ENCODE peak calls at places on chromosome 6, in ten cellular contexts. One of them, this sample, is unnamed.

GRCh38 chr6:154555075-154555677 is 44.7 kb upstream of the CNKSR3 start:
- DNase-seq in AG09309: no peak
- DNase-seq in K562: no peak
- DNase-seq in neural progenitor cell: no peak
- DNase-seq in sigmoid colon: no peak
- DNase-seq in colonic mucosa: peak
- DNase-seq in heart right ventricle: no peak
- DNase-seq in body of pancreas: peak
- DNase-seq in right lobe of liver: no peak
- DNase-seq in pancreas: peak
- DNase-seq in this sample: no peak

GRCh38 chr6:71491844-71492243 is 203.2 kb downstream of the OGFRL1 start:
- DNase-seq in AG09309: no peak
- DNase-seq in K562: no peak
- DNase-seq in neural progenitor cell: no peak
- DNase-seq in sigmoid colon: no peak
- DNase-seq in colonic mucosa: no peak
- DNase-seq in heart right ventricle: no peak
- DNase-seq in body of pancreas: no peak
- DNase-seq in right lobe of liver: no peak
- DNase-seq in pancreas: no peak
- DNase-seq in this sample: no peak

GRCh38 chr6:43246301-43247114 is 3.2 kb downstream of the TTBK1 start:
- DNase-seq in AG09309: no peak
- DNase-seq in K562: peak
- DNase-seq in neural progenitor cell: peak
- DNase-seq in sigmoid colon: peak
- DNase-seq in colonic mucosa: peak
- DNase-seq in heart right ventricle: peak
- DNase-seq in body of pancreas: peak
- DNase-seq in right lobe of liver: no peak
- DNase-seq in pancreas: peak
- DNase-seq in this sample: peak

GRCh38 chr6:149457316-149457884 is 27.4 kb downstream of the ZC3H12D start:
- DNase-seq in AG09309: no peak
- DNase-seq in K562: no peak
- DNase-seq in neural progenitor cell: no peak
- DNase-seq in sigmoid colon: no peak
- DNase-seq in colonic mucosa: no peak
- DNase-seq in heart right ventricle: no peak
- DNase-seq in body of pancreas: no peak
- DNase-seq in right lobe of liver: no peak
- DNase-seq in pancreas: no peak
- DNase-seq in this sample: peak

GRCh38 chr6:128511518-128511917 is 8.9 kb downstream of the PTPRK start:
- DNase-seq in AG09309: no peak
- DNase-seq in K562: no peak
- DNase-seq in neural progenitor cell: no peak
- DNase-seq in sigmoid colon: no peak
- DNase-seq in colonic mucosa: no peak
- DNase-seq in heart right ventricle: no peak
- DNase-seq in body of pancreas: peak
- DNase-seq in right lobe of liver: no peak
- DNase-seq in pancreas: no peak
- DNase-seq in this sample: peak

GRCh38 chr6:38792356-38792755 is 77.2 kb downstream of the DNAH8 start:
- DNase-seq in AG09309: no peak
- DNase-seq in K562: no peak
- DNase-seq in neural progenitor cell: no peak
- DNase-seq in sigmoid colon: no peak
- DNase-seq in colonic mucosa: no peak
- DNase-seq in heart right ventricle: no peak
- DNase-seq in body of pancreas: no peak
- DNase-seq in right lobe of liver: no peak
- DNase-seq in pancreas: no peak
- DNase-seq in this sample: no peak

GRCh38 chr6:51618563-51618962 is 468.9 kb downstream of the PKHD1 start:
- DNase-seq in AG09309: no peak
- DNase-seq in K562: no peak
- DNase-seq in neural progenitor cell: peak
- DNase-seq in sigmoid colon: no peak
- DNase-seq in colonic mucosa: no peak
- DNase-seq in heart right ventricle: no peak
- DNase-seq in body of pancreas: no peak
- DNase-seq in right lobe of liver: no peak
- DNase-seq in pancreas: no peak
- DNase-seq in this sample: no peak

GRCh38 chr6:34521463-34522288 is 34.5 kb downstream of the SPDEF start:
- DNase-seq in AG09309: no peak
- DNase-seq in K562: no peak
- DNase-seq in neural progenitor cell: no peak
- DNase-seq in sigmoid colon: no peak
- DNase-seq in colonic mucosa: no peak
- DNase-seq in heart right ventricle: no peak
- DNase-seq in body of pancreas: peak
- DNase-seq in right lobe of liver: no peak
- DNase-seq in pancreas: no peak
- DNase-seq in this sample: no peak

GRCh38 chr6:118187568-118188164 is 280.6 kb downstream of the SLC35F1 start:
- DNase-seq in AG09309: peak
- DNase-seq in K562: no peak
- DNase-seq in neural progenitor cell: no peak
- DNase-seq in sigmoid colon: no peak
- DNase-seq in colonic mucosa: no peak
- DNase-seq in heart right ventricle: no peak
- DNase-seq in body of pancreas: no peak
- DNase-seq in right lobe of liver: no peak
- DNase-seq in pancreas: no peak
- DNase-seq in this sample: peak
- H3K4me3 ChIP-seq in AG09309: no peak
- H3K4me3 ChIP-seq in K562: no peak
- H3K4me3 ChIP-seq in neural progenitor cell: no peak
- H3K4me3 ChIP-seq in sigmoid colon: no peak
- H3K4me3 ChIP-seq in colonic mucosa: no peak
- H3K4me3 ChIP-seq in heart right ventricle: no peak
- H3K4me3 ChIP-seq in body of pancreas: no peak
- H3K4me3 ChIP-seq in right lobe of liver: no peak
- H3K4me3 ChIP-seq in pancreas: no peak
- H3K4me3 ChIP-seq in this sample: no peak

GRCh38 chr6:125857846-125858245 is 67.1 kb downstream of the NCOA7 start:
- DNase-seq in AG09309: no peak
- DNase-seq in K562: no peak
- DNase-seq in neural progenitor cell: no peak
- DNase-seq in sigmoid colon: no peak
- DNase-seq in colonic mucosa: no peak
- DNase-seq in heart right ventricle: no peak
- DNase-seq in body of pancreas: no peak
- DNase-seq in right lobe of liver: no peak
- DNase-seq in pancreas: no peak
- DNase-seq in this sample: no peak

GRCh38 chr6:125855783-125856182 is 65.0 kb downstream of the NCOA7 start:
- DNase-seq in AG09309: no peak
- DNase-seq in K562: no peak
- DNase-seq in neural progenitor cell: no peak
- DNase-seq in sigmoid colon: no peak
- DNase-seq in colonic mucosa: no peak
- DNase-seq in heart right ventricle: no peak
- DNase-seq in body of pancreas: no peak
- DNase-seq in right lobe of liver: no peak
- DNase-seq in pancreas: no peak
- DNase-seq in this sample: no peak

GRCh38 chr6:125859691-125860210 is 69.0 kb downstream of the NCOA7 start:
- DNase-seq in AG09309: no peak
- DNase-seq in K562: no peak
- DNase-seq in neural progenitor cell: no peak
- DNase-seq in sigmoid colon: no peak
- DNase-seq in colonic mucosa: no peak
- DNase-seq in heart right ventricle: no peak
- DNase-seq in body of pancreas: no peak
- DNase-seq in right lobe of liver: no peak
- DNase-seq in pancreas: no peak
- DNase-seq in this sample: peak

GRCh38 chr6:125854355-125854754 is 63.6 kb downstream of the NCOA7 start:
- DNase-seq in AG09309: no peak
- DNase-seq in K562: no peak
- DNase-seq in neural progenitor cell: no peak
- DNase-seq in sigmoid colon: no peak
- DNase-seq in colonic mucosa: no peak
- DNase-seq in heart right ventricle: no peak
- DNase-seq in body of pancreas: no peak
- DNase-seq in right lobe of liver: no peak
- DNase-seq in pancreas: no peak
- DNase-seq in this sample: no peak

DNA sequence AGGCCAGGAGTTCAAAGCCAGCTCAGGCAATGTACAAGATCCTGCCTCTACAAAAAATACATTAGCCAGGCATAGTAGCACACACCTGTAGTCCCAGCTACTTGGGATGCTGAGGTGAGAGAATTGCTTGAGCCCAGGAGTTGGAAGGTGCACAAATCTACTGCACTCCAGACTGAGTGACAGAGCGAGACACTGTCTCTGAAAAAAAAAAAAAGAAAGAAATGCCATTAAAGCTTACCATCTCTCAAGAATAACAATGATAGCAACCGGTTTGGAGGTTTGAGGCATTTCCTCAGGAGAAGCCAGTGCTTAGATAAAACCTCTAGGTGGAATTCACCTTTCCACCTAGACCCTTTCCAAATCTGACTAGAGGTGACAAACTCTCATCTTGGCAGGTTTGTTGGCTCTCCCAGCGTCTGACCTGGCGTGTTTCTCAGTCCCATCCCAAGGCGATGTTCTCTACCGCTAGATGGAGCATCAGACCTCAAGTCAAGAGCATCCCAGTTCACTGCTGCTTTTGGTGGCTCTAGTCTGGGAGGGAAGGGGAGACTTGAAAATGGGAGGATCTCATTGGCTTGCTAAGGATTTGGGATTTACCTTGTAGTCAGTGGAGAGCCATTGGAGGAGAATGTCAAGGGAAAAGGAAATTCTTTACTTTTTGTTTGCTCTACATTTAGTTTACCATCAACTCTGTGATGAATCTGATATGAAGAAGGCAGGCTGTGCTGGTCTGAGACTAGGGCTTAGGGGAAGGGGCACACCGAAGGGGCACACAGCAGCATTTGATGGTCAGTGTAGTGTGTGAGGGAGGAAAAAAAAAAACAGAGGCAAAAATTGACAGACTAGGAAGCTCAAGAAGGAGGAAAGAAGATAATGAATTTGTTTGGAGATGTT is 67.9 kb downstream of the NCOA7 start:
- DNase-seq in AG09309: no peak
- DNase-seq in K562: peak
- DNase-seq in neural progenitor cell: peak
- DNase-seq in sigmoid colon: peak
- DNase-seq in colonic mucosa: peak
- DNase-seq in heart right ventricle: no peak
- DNase-seq in body of pancreas: peak
- DNase-seq in right lobe of liver: peak
- DNase-seq in pancreas: peak
- DNase-seq in this sample: peak
- TF ChIP-seq CTCF in AG09309: peak
- TF ChIP-seq CTCF in K562: peak
- TF ChIP-seq CTCF in neural progenitor cell: peak
- TF ChIP-seq CTCF in sigmoid colon: peak
- TF ChIP-seq CTCF in colonic mucosa: peak
- TF ChIP-seq CTCF in heart right ventricle: peak
- TF ChIP-seq CTCF in body of pancreas: peak
- TF ChIP-seq CTCF in right lobe of liver: peak
- TF ChIP-seq CTCF in pancreas: peak
- TF ChIP-seq CTCF in this sample: peak

DNA sequence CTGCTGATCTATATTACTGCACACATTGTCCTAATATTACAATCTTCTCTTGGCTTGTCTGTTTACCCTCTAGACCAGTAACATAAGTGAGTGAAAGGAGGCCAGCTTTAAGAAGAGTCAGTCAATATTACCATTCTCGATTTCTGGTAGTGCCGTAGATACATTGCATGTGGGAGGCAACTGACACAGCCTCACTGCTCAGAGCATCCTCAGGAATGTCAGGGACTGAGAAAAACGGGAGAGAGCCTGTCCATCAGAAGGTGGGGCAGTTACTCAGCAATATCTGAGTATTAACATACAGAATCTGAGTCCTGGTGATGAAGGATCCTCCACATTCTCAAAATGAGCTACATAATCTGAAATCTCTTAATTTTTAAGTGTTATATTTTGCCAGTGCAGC is 259.9 kb downstream of the GJA1 start:
- DNase-seq in AG09309: no peak
- DNase-seq in K562: no peak
- DNase-seq in neural progenitor cell: no peak
- DNase-seq in sigmoid colon: no peak
- DNase-seq in colonic mucosa: no peak
- DNase-seq in heart right ventricle: no peak
- DNase-seq in body of pancreas: no peak
- DNase-seq in right lobe of liver: no peak
- DNase-seq in pancreas: no peak
- DNase-seq in this sample: no peak
- H3K4me3 ChIP-seq in AG09309: no peak
- H3K4me3 ChIP-seq in K562: no peak
- H3K4me3 ChIP-seq in neural progenitor cell: no peak
- H3K4me3 ChIP-seq in sigmoid colon: no peak
- H3K4me3 ChIP-seq in colonic mucosa: no peak
- H3K4me3 ChIP-seq in heart right ventricle: no peak
- H3K4me3 ChIP-seq in body of pancreas: no peak
- H3K4me3 ChIP-seq in right lobe of liver: no peak
- H3K4me3 ChIP-seq in pancreas: no peak
- H3K4me3 ChIP-seq in this sample: no peak

GRCh38 chr6:41445268-41445667 is 100.9 kb upstream of the FOXP4 start:
- DNase-seq in AG09309: no peak
- DNase-seq in K562: no peak
- DNase-seq in neural progenitor cell: no peak
- DNase-seq in sigmoid colon: no peak
- DNase-seq in colonic mucosa: no peak
- DNase-seq in heart right ventricle: no peak
- DNase-seq in body of pancreas: no peak
- DNase-seq in right lobe of liver: no peak
- DNase-seq in pancreas: no peak
- DNase-seq in this sample: no peak

GRCh38 chr6:41441598-41442205 is 104.5 kb upstream of the FOXP4 start:
- DNase-seq in AG09309: no peak
- DNase-seq in K562: no peak
- DNase-seq in neural progenitor cell: peak
- DNase-seq in sigmoid colon: no peak
- DNase-seq in colonic mucosa: no peak
- DNase-seq in heart right ventricle: no peak
- DNase-seq in body of pancreas: no peak
- DNase-seq in right lobe of liver: no peak
- DNase-seq in pancreas: no peak
- DNase-seq in this sample: no peak

GRCh38 chr6:41443616-41444525 is 102.3 kb upstream of the FOXP4 start:
- DNase-seq in AG09309: no peak
- DNase-seq in K562: no peak
- DNase-seq in neural progenitor cell: no peak
- DNase-seq in sigmoid colon: peak
- DNase-seq in colonic mucosa: no peak
- DNase-seq in heart right ventricle: peak
- DNase-seq in body of pancreas: no peak
- DNase-seq in right lobe of liver: no peak
- DNase-seq in pancreas: no peak
- DNase-seq in this sample: peak

GRCh38 chr6:41440958-41441357 is 105.2 kb upstream of the FOXP4 start:
- DNase-seq in AG09309: no peak
- DNase-seq in K562: no peak
- DNase-seq in neural progenitor cell: no peak
- DNase-seq in sigmoid colon: no peak
- DNase-seq in colonic mucosa: no peak
- DNase-seq in heart right ventricle: no peak
- DNase-seq in body of pancreas: no peak
- DNase-seq in right lobe of liver: no peak
- DNase-seq in pancreas: no peak
- DNase-seq in this sample: no peak

DNA sequence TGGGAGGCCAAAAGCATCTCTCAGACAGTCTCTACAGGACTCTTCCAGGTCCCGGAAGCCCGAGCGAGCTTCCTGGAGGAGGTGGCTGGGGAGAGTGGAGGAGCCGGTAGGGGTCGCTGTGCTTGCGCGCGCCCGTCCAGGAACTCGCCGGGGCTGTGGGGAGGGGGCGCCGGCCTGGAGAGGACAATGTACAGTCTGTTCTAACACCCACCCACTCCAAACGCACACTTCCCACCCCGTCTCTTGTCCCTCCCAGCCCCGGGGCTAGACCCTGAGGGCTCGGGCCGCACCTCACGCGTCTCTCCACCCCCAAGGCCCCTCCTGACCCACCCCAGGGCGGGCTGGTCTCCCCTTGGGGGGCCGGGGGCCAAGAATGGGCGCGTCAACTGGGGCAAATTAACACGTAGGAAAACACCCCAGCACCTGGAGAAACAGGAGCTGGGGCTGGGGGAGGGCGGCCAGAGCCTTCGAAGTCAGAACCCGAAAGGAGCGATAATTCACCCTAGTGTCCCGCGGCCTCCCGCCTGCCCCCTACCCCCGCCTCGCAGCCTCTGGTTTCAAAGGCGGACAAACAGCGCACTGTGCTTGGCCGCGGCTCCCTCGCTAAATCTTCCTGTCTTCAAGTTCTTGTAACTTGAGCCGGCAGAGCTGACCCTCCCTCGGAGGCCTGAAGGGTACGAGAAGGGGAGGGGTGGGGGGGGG is 103.2 kb upstream of the FOXP4 start:
- DNase-seq in AG09309: no peak
- DNase-seq in K562: peak
- DNase-seq in neural progenitor cell: peak
- DNase-seq in sigmoid colon: peak
- DNase-seq in colonic mucosa: peak
- DNase-seq in heart right ventricle: peak
- DNase-seq in body of pancreas: peak
- DNase-seq in right lobe of liver: no peak
- DNase-seq in pancreas: no peak
- DNase-seq in this sample: peak
- TF ChIP-seq CTCF in AG09309: peak
- TF ChIP-seq CTCF in K562: peak
- TF ChIP-seq CTCF in neural progenitor cell: peak
- TF ChIP-seq CTCF in sigmoid colon: no peak
- TF ChIP-seq CTCF in colonic mucosa: peak
- TF ChIP-seq CTCF in heart right ventricle: peak
- TF ChIP-seq CTCF in body of pancreas: peak
- TF ChIP-seq CTCF in right lobe of liver: peak
- TF ChIP-seq CTCF in pancreas: no peak
- TF ChIP-seq CTCF in this sample: peak